ENCODE peak calls at places on chromosomes 16 and 17, in eight cellular contexts. S is H9, M is stomach, A is pancreas, I is kidney, K is keratinocyte, W is ovary, X is fibroblast of lung. B is an unnamed sample.

GRCh38 chr17:8151641-8152111 is 528 bp downstream of the PER1 start:
- DNase-seq in S (peak), M (peak), A (peak), I (peak), K (no peak), W (peak), X (peak), B (no peak)

GRCh38 chr16:3215601-3216262 is 19.2 kb downstream of the ZNF200 start:
- DNase-seq in S (no peak), M (no peak), A (no peak), I (no peak), K (no peak), W (no peak), X (no peak), B (peak)

GRCh38 chr16:58306327-58306726 is 11.5 kb upstream of the PRSS54 start:
- DNase-seq in S (no peak), M (peak), A (no peak), I (no peak), K (peak), W (no peak), X (peak), B (peak)

GRCh38 chr16:814974-815373 is 14.4 kb upstream of the GNG13 start:
- DNase-seq in S (no peak), M (no peak), A (no peak), I (no peak), K (no peak), W (no peak), X (peak), B (no peak)

GRCh38 chr16:70396209-70396904 is 42.5 kb downstream of the ST3GAL2 start:
- DNase-seq in S (no peak), M (no peak), A (no peak), I (no peak), K (no peak), W (no peak), X (no peak), B (no peak)

GRCh38 chr17:78853926-78854394 is 13.3 kb upstream of the USP36 start:
- DNase-seq in S (no peak), M (peak), A (no peak), I (no peak), K (no peak), W (no peak), X (no peak), B (no peak)

GRCh38 chr17:56913000-56913866 is 616 bp downstream of the TRIM25 start:
- DNase-seq in S (peak), M (no peak), A (peak), I (peak), K (no peak), W (no peak), X (no peak), B (no peak)

GRCh38 chr17:31095239-31096105 is 695 bp downstream of the NF1 start:
- DNase-seq in S (peak), M (peak), A (peak), I (peak), K (peak), W (peak), X (peak), B (peak)

GRCh38 chr16:54407596-54407995 is 121.0 kb upstream of the IRX3 start:
- DNase-seq in S (no peak), M (no peak), A (no peak), I (no peak), K (peak), W (no peak), X (peak), B (no peak)

GRCh38 chr16:88792078-88792550 is 7.1 kb upstream of the PIEZO1 start:
- DNase-seq in S (no peak), M (no peak), A (no peak), I (no peak), K (no peak), W (no peak), X (peak), B (no peak)

GRCh38 chr17:48597775-48598631 is 4.4 kb upstream of the HOXB5 start:
- DNase-seq in S (no peak), M (peak), A (no peak), I (peak), K (no peak), W (no peak), X (peak), B (no peak)

GRCh38 chr17:143785-144281 is 6.5 kb downstream of the SCGB1C2 start:
- DNase-seq in S (peak), M (peak), A (peak), I (peak), K (no peak), W (peak), X (peak), B (peak)

GRCh38 chr16:80784951-80785350 is 19.4 kb downstream of the CDYL2 start:
- DNase-seq in S (no peak), M (no peak), A (no peak), I (no peak), K (no peak), W (no peak), X (no peak), B (no peak)

GRCh38 chr16:84532299-84532724 is 27.9 kb upstream of the MEAK7 start:
- DNase-seq in S (peak), M (no peak), A (no peak), I (peak), K (peak), W (peak), X (peak), B (no peak)

GRCh38 chr16:27973678-27974077 is 89.8 kb downstream of the GSG1L start:
- DNase-seq in S (no peak), M (no peak), A (no peak), I (no peak), K (no peak), W (no peak), X (no peak), B (no peak)

GRCh38 chr16:27976990-27977389 is 86.5 kb downstream of the GSG1L start:
- DNase-seq in S (no peak), M (no peak), A (no peak), I (no peak), K (no peak), W (no peak), X (no peak), B (no peak)

GRCh38 chr16:27974896-27975540 is 88.5 kb downstream of the GSG1L start:
- DNase-seq in S (no peak), M (no peak), A (no peak), I (no peak), K (no peak), W (no peak), X (no peak), B (no peak)

GRCh38 chr16:27969574-27969973 is 93.9 kb downstream of the GSG1L start:
- DNase-seq in S (no peak), M (no peak), A (no peak), I (no peak), K (no peak), W (no peak), X (no peak), B (no peak)

DNA sequence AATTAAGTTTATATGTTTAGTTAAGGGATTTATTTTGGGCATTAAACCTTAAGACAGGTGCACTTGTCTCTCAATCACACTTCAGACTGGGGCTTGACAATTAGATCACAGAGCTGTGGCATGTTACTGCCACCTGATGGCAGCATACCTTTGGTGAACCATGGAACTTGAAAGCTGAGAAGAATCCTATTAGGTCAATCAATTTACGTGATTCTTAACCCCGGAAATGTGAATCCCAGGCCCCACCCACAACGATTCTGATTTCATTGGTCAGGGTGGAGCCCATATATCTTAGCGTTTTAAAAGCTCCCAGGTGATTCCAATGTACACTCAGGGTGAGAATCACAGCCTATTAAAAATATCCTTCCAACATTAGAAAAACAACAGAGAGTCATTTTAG is 91.0 kb downstream of the GSG1L start:
- DNase-seq in S (peak), M (no peak), A (no peak), I (no peak), K (no peak), W (no peak), X (peak), B (peak)
- TF ChIP-seq CTCF in S (peak), M (peak), A (no peak), I (peak), K (peak), W (no peak), X (peak), B (peak)

DNA sequence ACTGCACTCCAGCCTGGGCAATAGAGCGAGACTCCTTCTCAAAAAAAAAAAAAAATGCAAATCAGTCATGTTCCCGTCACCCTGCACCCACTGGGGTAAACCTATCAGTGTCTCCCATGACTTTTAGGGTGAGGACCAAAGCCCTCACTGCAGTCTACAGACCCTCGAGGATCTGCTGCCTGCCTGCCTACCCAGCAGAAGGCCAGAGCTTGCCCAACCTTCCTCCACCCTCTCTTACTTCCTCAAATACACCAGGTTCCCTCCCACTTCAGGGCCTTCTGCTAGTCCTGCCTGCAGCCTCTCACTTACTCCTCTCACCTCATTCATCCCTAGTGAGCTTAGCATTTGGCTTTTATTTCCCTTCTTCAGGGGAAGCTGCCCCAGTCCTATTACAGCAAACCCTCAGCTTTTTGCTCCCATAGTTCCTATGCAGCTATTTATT is 17.7 kb upstream of the TOB1 start:
- DNase-seq in S (peak), M (peak), A (no peak), I (no peak), K (no peak), W (no peak), X (no peak), B (no peak)
- H3K27ac ChIP-seq in S (no peak), M (peak), A (peak), I (no peak), K (peak), W (no peak), X (no peak), B (no peak)

GRCh38 chr16:81823111-81823510 is 44.0 kb downstream of the PLCG2 start:
- DNase-seq in S (no peak), M (peak), A (no peak), I (no peak), K (no peak), W (no peak), X (no peak), B (no peak)
- TF ChIP-seq CTCF in S (no peak), M (no peak), A (no peak), I (no peak), K (no peak), W (no peak), X (no peak), B (no peak)

GRCh38 chr17:83099086-83099540 is 19.7 kb downstream of the METRNL start:
- DNase-seq in S (no peak), M (no peak), A (no peak), I (no peak), K (no peak), W (no peak), X (no peak), B (no peak)

GRCh38 chr17:83100853-83101391 is 21.5 kb downstream of the METRNL start:
- DNase-seq in S (no peak), M (no peak), A (no peak), I (peak), K (no peak), W (no peak), X (no peak), B (no peak)

GRCh38 chr17:83098241-83099085 is 19.1 kb downstream of the METRNL start:
- DNase-seq in S (no peak), M (no peak), A (no peak), I (peak), K (no peak), W (no peak), X (no peak), B (no peak)

GRCh38 chr17:83100220-83100852 is 20.9 kb downstream of the METRNL start:
- DNase-seq in S (no peak), M (peak), A (peak), I (peak), K (no peak), W (no peak), X (no peak), B (no peak)

DNA sequence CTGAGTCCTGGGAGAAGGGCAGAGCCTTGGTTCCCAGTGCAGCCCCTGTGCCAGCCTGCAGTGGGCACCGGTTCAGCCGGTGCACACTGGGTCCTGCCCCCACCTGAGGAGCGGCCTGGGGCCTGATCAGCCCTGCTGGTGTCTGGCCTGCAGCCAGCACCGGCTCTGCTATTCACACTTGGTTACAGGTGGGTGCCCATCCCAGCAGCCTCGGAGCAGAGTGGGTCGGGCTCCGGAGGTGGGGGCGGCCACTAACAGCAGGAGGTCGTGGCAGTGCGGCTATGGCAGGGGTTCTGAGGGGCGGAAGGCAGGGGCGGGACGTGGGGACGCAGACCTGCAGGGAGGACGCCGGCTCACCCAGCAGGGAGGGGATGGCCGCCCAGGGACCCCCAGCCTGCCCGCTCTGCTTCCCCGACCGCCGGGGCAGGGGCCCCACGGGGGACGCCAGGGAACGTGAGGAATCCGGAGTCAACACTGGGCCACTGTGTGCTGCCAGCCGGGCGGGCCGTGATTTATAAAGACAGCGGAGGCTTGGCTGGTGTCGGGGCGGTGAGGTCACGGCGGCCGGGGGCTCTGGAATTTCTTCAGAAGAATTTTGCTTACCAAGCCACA is 20.3 kb downstream of the METRNL start:
- DNase-seq in S (no peak), M (peak), A (no peak), I (peak), K (no peak), W (no peak), X (peak), B (no peak)
- H3K27ac ChIP-seq in S (no peak), M (no peak), A (peak), I (peak), K (no peak), W (peak), X (no peak), B (no peak)

DNA sequence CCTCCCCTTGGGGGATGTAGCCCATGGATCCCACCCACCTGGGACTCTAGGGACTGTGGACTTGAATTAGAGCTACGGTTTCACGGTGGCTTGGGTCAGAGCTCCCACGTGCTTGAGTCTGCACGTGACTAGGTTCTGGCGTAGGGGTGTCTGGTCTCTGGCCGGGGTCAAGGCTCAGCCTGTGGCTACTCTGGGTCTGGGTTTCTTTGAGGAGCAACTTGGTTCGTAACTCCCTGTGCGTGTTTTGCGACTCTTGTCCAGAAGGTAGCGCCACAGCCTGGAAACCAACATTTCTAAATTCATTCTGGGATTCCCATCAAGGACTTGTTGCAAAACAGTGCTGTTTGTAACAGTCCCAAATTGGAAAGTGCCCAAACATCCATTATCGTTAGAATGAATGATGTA is 462 bp upstream of the GGT6 start:
- DNase-seq in S (peak), M (no peak), A (no peak), I (no peak), K (no peak), W (peak), X (no peak), B (no peak)
- TF ChIP-seq CTCF in S (peak), M (no peak), A (no peak), I (peak), K (no peak), W (peak), X (peak), B (no peak)

GRCh38 chr17:81417049-81417878 is 22.0 kb downstream of the BAHCC1 start:
- DNase-seq in S (no peak), M (no peak), A (no peak), I (no peak), K (no peak), W (peak), X (peak), B (no peak)
- H3K27ac ChIP-seq in S (no peak), M (peak), A (no peak), I (peak), K (no peak), W (peak), X (peak), B (no peak)

DNA sequence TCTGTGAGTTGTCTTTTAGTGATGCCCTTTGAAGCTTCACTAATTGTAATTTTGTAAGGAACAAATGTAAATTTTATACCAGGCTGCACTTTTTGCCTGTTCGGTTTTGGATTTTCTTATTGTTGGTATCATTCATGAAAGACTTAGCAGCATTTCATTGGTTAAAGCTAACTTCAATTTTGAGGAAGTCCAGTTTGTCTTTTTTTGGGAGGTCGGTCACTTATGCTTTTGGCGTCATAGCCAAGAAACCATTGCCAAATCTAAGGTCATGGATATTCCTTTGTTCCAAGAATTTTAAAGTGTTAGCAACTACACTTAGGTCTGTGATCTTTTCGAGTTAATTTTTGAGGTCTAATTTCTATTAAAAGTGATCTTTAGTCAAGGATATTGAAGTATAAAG is 77.1 kb downstream of the PRKCA start:
- DNase-seq in S (no peak), M (no peak), A (no peak), I (no peak), K (no peak), W (no peak), X (no peak), B (no peak)
- TF ChIP-seq CTCF in S (no peak), M (no peak), A (no peak), I (no peak), K (no peak), W (no peak), X (no peak), B (no peak)

DNA sequence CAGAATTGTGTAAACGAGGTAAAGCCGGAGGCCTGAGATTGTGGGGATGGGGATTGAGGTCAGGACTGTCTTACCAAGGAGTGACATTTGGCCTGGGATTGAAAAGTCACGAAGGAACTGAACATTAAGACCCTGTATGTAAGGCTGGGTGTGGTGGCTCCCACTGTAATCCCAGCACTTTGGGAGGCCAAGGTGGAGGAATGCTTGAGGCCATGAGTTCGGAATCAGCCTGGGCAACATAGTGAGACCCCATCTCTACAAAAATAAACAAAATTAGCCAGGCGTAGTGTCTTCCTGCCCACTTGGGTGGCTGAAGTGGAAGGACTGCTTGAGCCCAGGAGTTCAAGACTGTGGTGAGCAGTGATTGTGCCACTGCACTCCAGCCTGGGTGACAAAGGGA is 75.5 kb downstream of the JPH3 start:
- DNase-seq in S (no peak), M (no peak), A (no peak), I (no peak), K (no peak), W (no peak), X (no peak), B (no peak)
- H3K27ac ChIP-seq in S (no peak), M (no peak), A (no peak), I (no peak), K (no peak), W (no peak), X (no peak), B (no peak)

GRCh38 chr16:67685388-67686112 is 18.9 kb downstream of the C16orf86 start:
- DNase-seq in S (no peak), M (no peak), A (no peak), I (no peak), K (no peak), W (no peak), X (no peak), B (no peak)
- TF ChIP-seq CTCF in S (no peak), M (no peak), A (no peak), I (no peak), K (no peak), W (no peak), X (no peak), B (no peak)

B was measured in CD4-positive, alpha-beta T cell.